ENCODE peak calls at places on chromosomes 5 and 9, in ten cellular contexts. One of them, this sample, is unnamed. For H3K4me1, the result is how much of the 10 kb centered on the place peaks cover.

GRCh38 chr5:178535299-178536175 is 54.7 kb downstream of the COL23A1 start:
- DNase-seq in ascending aorta: no peak
- DNase-seq in H9: no peak
- DNase-seq in mammary epithelial cell: no peak
- DNase-seq in CD8-positive, alpha-beta memory T cell: no peak
- DNase-seq in neuronal stem cell: no peak
- DNase-seq in mesendoderm: no peak
- DNase-seq in A549: no peak
- DNase-seq in SK-N-SH: no peak
- DNase-seq in CD8-positive, alpha-beta T cell: no peak
- DNase-seq in this sample: no peak

GRCh38 chr5:80569961-80570786 is at the start of gene ANKRD34B:
- DNase-seq in CD8-positive, alpha-beta memory T cell: no peak
- DNase-seq in neuronal stem cell: peak
- DNase-seq in mesendoderm: peak
- DNase-seq in SK-N-SH: peak
- DNase-seq in CD8-positive, alpha-beta T cell: no peak
- DNase-seq in ascending aorta: no peak
- DNase-seq in A549: peak
- DNase-seq in mammary epithelial cell: peak
- DNase-seq in H9: peak
- DNase-seq in this sample: peak

GRCh38 chr9:97518909-97519307 is 17.4 kb downstream of the TMOD1 start:
- DNase-seq in H9: no peak
- DNase-seq in neuronal stem cell: no peak
- DNase-seq in mammary epithelial cell: no peak
- DNase-seq in ascending aorta: peak
- DNase-seq in CD8-positive, alpha-beta T cell: no peak
- DNase-seq in SK-N-SH: no peak
- DNase-seq in A549: peak
- DNase-seq in mesendoderm: no peak
- DNase-seq in CD8-positive, alpha-beta memory T cell: no peak
- DNase-seq in this sample: no peak

GRCh38 chr5:5678909-5679308 is 256.4 kb downstream of the ICE1 start:
- DNase-seq in H9: no peak
- DNase-seq in CD8-positive, alpha-beta T cell: no peak
- DNase-seq in mesendoderm: peak
- DNase-seq in SK-N-SH: no peak
- DNase-seq in mammary epithelial cell: no peak
- DNase-seq in ascending aorta: no peak
- DNase-seq in A549: no peak
- DNase-seq in neuronal stem cell: no peak
- DNase-seq in CD8-positive, alpha-beta memory T cell: no peak
- DNase-seq in this sample: no peak

GRCh38 chr5:132489051-132489770 is 1.4 kb downstream of the IRF1 start:
- DNase-seq in mammary epithelial cell: no peak
- DNase-seq in SK-N-SH: no peak
- DNase-seq in ascending aorta: no peak
- DNase-seq in CD8-positive, alpha-beta T cell: no peak
- DNase-seq in CD8-positive, alpha-beta memory T cell: peak
- DNase-seq in H9: peak
- DNase-seq in neuronal stem cell: no peak
- DNase-seq in A549: no peak
- DNase-seq in mesendoderm: no peak
- DNase-seq in this sample: no peak

GRCh38 chr9:89667730-89668129 is 62.9 kb downstream of the GADD45G start:
- DNase-seq in A549: no peak
- DNase-seq in CD8-positive, alpha-beta memory T cell: no peak
- DNase-seq in neuronal stem cell: no peak
- DNase-seq in mesendoderm: peak
- DNase-seq in H9: no peak
- DNase-seq in CD8-positive, alpha-beta T cell: no peak
- DNase-seq in SK-N-SH: no peak
- DNase-seq in mammary epithelial cell: no peak
- DNase-seq in ascending aorta: no peak
- DNase-seq in this sample: peak

GRCh38 chr5:67815455-67816391 is 399.8 kb upstream of the PIK3R1 start:
- DNase-seq in mammary epithelial cell: peak
- DNase-seq in ascending aorta: no peak
- DNase-seq in H9: no peak
- DNase-seq in SK-N-SH: no peak
- DNase-seq in CD8-positive, alpha-beta memory T cell: no peak
- DNase-seq in mesendoderm: no peak
- DNase-seq in neuronal stem cell: no peak
- DNase-seq in A549: no peak
- DNase-seq in CD8-positive, alpha-beta T cell: no peak
- DNase-seq in this sample: no peak

GRCh38 chr5:40486437-40487270 is 193.1 kb upstream of the PTGER4 start:
- DNase-seq in ascending aorta: no peak
- DNase-seq in mammary epithelial cell: peak
- DNase-seq in neuronal stem cell: no peak
- DNase-seq in mesendoderm: no peak
- DNase-seq in CD8-positive, alpha-beta memory T cell: peak
- DNase-seq in A549: no peak
- DNase-seq in CD8-positive, alpha-beta T cell: peak
- DNase-seq in SK-N-SH: no peak
- DNase-seq in H9: no peak
- DNase-seq in this sample: no peak

GRCh38 chr5:109823597-109823996 is 133.9 kb downstream of the MAN2A1 start:
- DNase-seq in mammary epithelial cell: no peak
- DNase-seq in SK-N-SH: no peak
- DNase-seq in H9: no peak
- DNase-seq in CD8-positive, alpha-beta memory T cell: no peak
- DNase-seq in mesendoderm: no peak
- DNase-seq in A549: peak
- DNase-seq in neuronal stem cell: no peak
- DNase-seq in ascending aorta: no peak
- DNase-seq in CD8-positive, alpha-beta T cell: no peak
- DNase-seq in this sample: no peak

GRCh38 chr5:135240781-135241360 is 158.2 kb downstream of the MACROH2A1 start:
- DNase-seq in H9: no peak
- DNase-seq in A549: no peak
- DNase-seq in mammary epithelial cell: no peak
- DNase-seq in CD8-positive, alpha-beta T cell: no peak
- DNase-seq in neuronal stem cell: no peak
- DNase-seq in ascending aorta: no peak
- DNase-seq in mesendoderm: no peak
- DNase-seq in SK-N-SH: no peak
- DNase-seq in CD8-positive, alpha-beta memory T cell: no peak
- DNase-seq in this sample: no peak

GRCh38 chr9:122445155-122445749 is 32.5 kb downstream of the OR1J1 start:
- DNase-seq in CD8-positive, alpha-beta T cell: no peak
- DNase-seq in A549: no peak
- DNase-seq in neuronal stem cell: no peak
- DNase-seq in ascending aorta: no peak
- DNase-seq in H9: no peak
- DNase-seq in mesendoderm: no peak
- DNase-seq in CD8-positive, alpha-beta memory T cell: no peak
- DNase-seq in mammary epithelial cell: no peak
- DNase-seq in SK-N-SH: no peak
- DNase-seq in this sample: peak

GRCh38 chr5:78781611-78782356 is 133.2 kb upstream of the LHFPL2 start:
- DNase-seq in CD8-positive, alpha-beta memory T cell: no peak
- DNase-seq in neuronal stem cell: no peak
- DNase-seq in ascending aorta: no peak
- DNase-seq in SK-N-SH: no peak
- DNase-seq in mammary epithelial cell: no peak
- DNase-seq in A549: no peak
- DNase-seq in mesendoderm: peak
- DNase-seq in H9: no peak
- DNase-seq in CD8-positive, alpha-beta T cell: no peak
- DNase-seq in this sample: no peak

GRCh38 chr5:79070002-79070567 is 518 bp downstream of the BHMT2 start:
- DNase-seq in mesendoderm: no peak
- DNase-seq in ascending aorta: no peak
- DNase-seq in SK-N-SH: peak
- DNase-seq in CD8-positive, alpha-beta memory T cell: no peak
- DNase-seq in neuronal stem cell: no peak
- DNase-seq in H9: peak
- DNase-seq in A549: no peak
- DNase-seq in CD8-positive, alpha-beta T cell: no peak
- DNase-seq in mammary epithelial cell: no peak
- DNase-seq in this sample: no peak

GRCh38 chr5:109849478-109850088 is 159.9 kb downstream of the MAN2A1 start:
- DNase-seq in CD8-positive, alpha-beta T cell: no peak
- DNase-seq in A549: no peak
- DNase-seq in mesendoderm: no peak
- DNase-seq in CD8-positive, alpha-beta memory T cell: peak
- DNase-seq in H9: no peak
- DNase-seq in neuronal stem cell: no peak
- DNase-seq in SK-N-SH: no peak
- DNase-seq in ascending aorta: no peak
- DNase-seq in mammary epithelial cell: no peak
- DNase-seq in this sample: no peak

GRCh38 chr5:35736280-35736679 is 118.6 kb downstream of the SPEF2 start:
- DNase-seq in CD8-positive, alpha-beta memory T cell: no peak
- DNase-seq in SK-N-SH: no peak
- DNase-seq in neuronal stem cell: no peak
- DNase-seq in mammary epithelial cell: no peak
- DNase-seq in H9: no peak
- DNase-seq in A549: no peak
- DNase-seq in CD8-positive, alpha-beta T cell: no peak
- DNase-seq in mesendoderm: no peak
- DNase-seq in ascending aorta: no peak
- DNase-seq in this sample: no peak

GRCh38 chr5:103808464-103809106 is 246.0 kb upstream of the NUDT12 start:
- DNase-seq in CD8-positive, alpha-beta memory T cell: no peak
- DNase-seq in neuronal stem cell: peak
- DNase-seq in CD8-positive, alpha-beta T cell: no peak
- DNase-seq in SK-N-SH: peak
- DNase-seq in mesendoderm: peak
- DNase-seq in ascending aorta: no peak
- DNase-seq in mammary epithelial cell: peak
- DNase-seq in A549: peak
- DNase-seq in H9: peak
- DNase-seq in this sample: peak

GRCh38 chr5:35963381-35963843 is 25.0 kb upstream of the CAPSL start:
- DNase-seq in mammary epithelial cell: peak
- DNase-seq in SK-N-SH: peak
- DNase-seq in neuronal stem cell: no peak
- DNase-seq in CD8-positive, alpha-beta T cell: no peak
- DNase-seq in mesendoderm: peak
- DNase-seq in H9: peak
- DNase-seq in ascending aorta: no peak
- DNase-seq in CD8-positive, alpha-beta memory T cell: no peak
- DNase-seq in A549: no peak
- DNase-seq in this sample: no peak

GRCh38 chr5:138712791-138713190 is 40.4 kb upstream of the CTNNA1 start:
- DNase-seq in A549: no peak
- DNase-seq in H9: no peak
- DNase-seq in neuronal stem cell: no peak
- DNase-seq in CD8-positive, alpha-beta memory T cell: no peak
- DNase-seq in SK-N-SH: no peak
- DNase-seq in mesendoderm: no peak
- DNase-seq in CD8-positive, alpha-beta T cell: no peak
- DNase-seq in ascending aorta: no peak
- DNase-seq in mammary epithelial cell: no peak
- DNase-seq in this sample: no peak
- H3K4me1 ChIP-seq in A549: under half
- H3K4me1 ChIP-seq in H9: under half
- H3K4me1 ChIP-seq in neuronal stem cell: under half
- H3K4me1 ChIP-seq in CD8-positive, alpha-beta memory T cell: under half
- H3K4me1 ChIP-seq in SK-N-SH: under half
- H3K4me1 ChIP-seq in mesendoderm: under half
- H3K4me1 ChIP-seq in CD8-positive, alpha-beta T cell: under half
- H3K4me1 ChIP-seq in ascending aorta: under half
- H3K4me1 ChIP-seq in mammary epithelial cell: under half
- H3K4me1 ChIP-seq in this sample: under half

DNA sequence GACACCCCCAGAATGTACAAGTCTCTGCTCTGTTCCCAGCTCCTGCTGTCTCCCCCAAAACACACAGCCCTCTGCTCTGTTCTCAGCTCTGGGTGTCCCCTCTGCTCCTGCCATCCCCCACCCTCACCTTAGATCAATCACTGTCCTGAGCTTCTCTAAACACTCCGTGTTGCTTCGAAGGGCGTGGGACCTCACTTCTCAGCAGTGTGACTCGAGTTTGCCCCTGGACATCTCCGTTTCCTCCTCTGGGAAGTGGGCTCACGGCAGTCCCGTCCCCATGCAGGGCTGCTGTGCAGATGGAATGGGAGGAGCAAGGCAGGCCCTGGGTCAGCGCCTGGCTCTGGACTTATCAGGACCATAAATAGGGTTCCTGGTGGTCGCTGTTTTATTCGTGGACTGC is 98.0 kb upstream of the RAPGEF1 start:
- DNase-seq in H9: no peak
- DNase-seq in A549: no peak
- DNase-seq in mammary epithelial cell: no peak
- DNase-seq in ascending aorta: no peak
- DNase-seq in CD8-positive, alpha-beta memory T cell: no peak
- DNase-seq in neuronal stem cell: no peak
- DNase-seq in SK-N-SH: no peak
- DNase-seq in CD8-positive, alpha-beta T cell: no peak
- DNase-seq in mesendoderm: no peak
- DNase-seq in this sample: no peak
- H3K27ac ChIP-seq in H9: no peak
- H3K27ac ChIP-seq in A549: no peak
- H3K27ac ChIP-seq in mammary epithelial cell: no peak
- H3K27ac ChIP-seq in ascending aorta: no peak
- H3K27ac ChIP-seq in CD8-positive, alpha-beta memory T cell: no peak
- H3K27ac ChIP-seq in neuronal stem cell: no peak
- H3K27ac ChIP-seq in SK-N-SH: no peak
- H3K27ac ChIP-seq in CD8-positive, alpha-beta T cell: no peak
- H3K27ac ChIP-seq in mesendoderm: no peak
- H3K27ac ChIP-seq in this sample: no peak

GRCh38 chr5:159178978-159179377 is 30.4 kb downstream of the RNF145 start:
- DNase-seq in CD8-positive, alpha-beta memory T cell: no peak
- DNase-seq in SK-N-SH: no peak
- DNase-seq in neuronal stem cell: no peak
- DNase-seq in ascending aorta: no peak
- DNase-seq in mammary epithelial cell: peak
- DNase-seq in CD8-positive, alpha-beta T cell: no peak
- DNase-seq in mesendoderm: no peak
- DNase-seq in A549: peak
- DNase-seq in H9: no peak
- DNase-seq in this sample: no peak
- H3K4me1 ChIP-seq in CD8-positive, alpha-beta memory T cell: under half
- H3K4me1 ChIP-seq in SK-N-SH: half or more
- H3K4me1 ChIP-seq in neuronal stem cell: under half
- H3K4me1 ChIP-seq in ascending aorta: under half
- H3K4me1 ChIP-seq in mammary epithelial cell: under half
- H3K4me1 ChIP-seq in CD8-positive, alpha-beta T cell: under half
- H3K4me1 ChIP-seq in mesendoderm: under half
- H3K4me1 ChIP-seq in A549: half or more
- H3K4me1 ChIP-seq in H9: under half
- H3K4me1 ChIP-seq in this sample: under half

GRCh38 chr5:95932941-95933340 is 28.7 kb downstream of the ELL2 start:
- DNase-seq in ascending aorta: no peak
- DNase-seq in H9: no peak
- DNase-seq in mesendoderm: no peak
- DNase-seq in neuronal stem cell: no peak
- DNase-seq in CD8-positive, alpha-beta T cell: no peak
- DNase-seq in mammary epithelial cell: no peak
- DNase-seq in A549: no peak
- DNase-seq in SK-N-SH: no peak
- DNase-seq in CD8-positive, alpha-beta memory T cell: no peak
- DNase-seq in this sample: no peak
- H3K27ac ChIP-seq in ascending aorta: no peak
- H3K27ac ChIP-seq in H9: no peak
- H3K27ac ChIP-seq in mesendoderm: no peak
- H3K27ac ChIP-seq in neuronal stem cell: no peak
- H3K27ac ChIP-seq in CD8-positive, alpha-beta T cell: no peak
- H3K27ac ChIP-seq in mammary epithelial cell: no peak
- H3K27ac ChIP-seq in A549: no peak
- H3K27ac ChIP-seq in SK-N-SH: no peak
- H3K27ac ChIP-seq in CD8-positive, alpha-beta memory T cell: no peak
- H3K27ac ChIP-seq in this sample: no peak

GRCh38 chr9:133945977-133946753 is 46.0 kb downstream of the VAV2 start:
- DNase-seq in CD8-positive, alpha-beta memory T cell: no peak
- DNase-seq in CD8-positive, alpha-beta T cell: no peak
- DNase-seq in ascending aorta: no peak
- DNase-seq in mammary epithelial cell: no peak
- DNase-seq in mesendoderm: no peak
- DNase-seq in SK-N-SH: no peak
- DNase-seq in neuronal stem cell: no peak
- DNase-seq in A549: no peak
- DNase-seq in H9: no peak
- DNase-seq in this sample: no peak
- H3K4me1 ChIP-seq in CD8-positive, alpha-beta memory T cell: under half
- H3K4me1 ChIP-seq in CD8-positive, alpha-beta T cell: under half
- H3K4me1 ChIP-seq in ascending aorta: under half
- H3K4me1 ChIP-seq in mammary epithelial cell: under half
- H3K4me1 ChIP-seq in mesendoderm: under half
- H3K4me1 ChIP-seq in SK-N-SH: under half
- H3K4me1 ChIP-seq in neuronal stem cell: under half
- H3K4me1 ChIP-seq in A549: under half
- H3K4me1 ChIP-seq in H9: under half
- H3K4me1 ChIP-seq in this sample: under half

This sample was measured in cardiac muscle cell.